ENCODE peak calls at places on chromosomes 1 and 21, in nine cellular contexts. M, L, P, C, A, N, O, U and G are unnamed samples.

GRCh38 chr1:230400007-230400344 is 26.2 kb downstream of the PGBD5 start:
- DNase-seq in O (no peak), L (no peak), M (no peak), U (no peak), P (no peak), N (no peak), C (no peak), A (no peak), G (no peak)

GRCh38 chr1:23759277-23759676 is 16.0 kb downstream of the ELOA start:
- DNase-seq in N (no peak), L (no peak), P (no peak), A (no peak), C (no peak), M (no peak), O (no peak), U (no peak), G (no peak)

GRCh38 chr1:22236900-22237299 is 94.0 kb upstream of the WNT4 start:
- DNase-seq in P (no peak), U (no peak), O (no peak), M (peak; percentile 7), N (no peak), A (no peak), C (no peak), L (no peak), G (no peak)

GRCh38 chr1:61011514-61012263 is 70.7 kb upstream of the NFIA start:
- DNase-seq in L (no peak), C (no peak), O (no peak), A (no peak), P (no peak), U (no peak), N (no peak), M (no peak), G (no peak)

GRCh38 chr21:16363563-16363962 is 633.8 kb downstream of the USP25 start:
- DNase-seq in C (no peak), O (no peak), P (no peak), A (no peak), M (no peak), N (no peak), U (no peak), L (no peak), G (no peak)

GRCh38 chr1:5911871-5912271 is 80.4 kb downstream of the NPHP4 start:
- DNase-seq in U (no peak), P (no peak), O (no peak), C (no peak), N (no peak), L (no peak), M (no peak), A (no peak), G (no peak)

GRCh38 chr1:20732071-20732587 is 374 bp downstream of the SH2D5 start:
- DNase-seq in U (no peak), L (peak; percentile 55), M (peak; percentile 55), O (no peak), N (peak; percentile 72), A (peak; percentile 47), C (peak; percentile 59), P (no peak), G (peak; percentile 44)

GRCh38 chr1:146021046-146021445 is 489 bp downstream of the HJV start:
- DNase-seq in L (no peak), A (no peak), O (no peak), U (no peak), N (no peak), P (no peak), C (no peak), M (no peak), G (no peak)

GRCh38 chr21:36237441-36237840 is 80.8 kb downstream of the DOP1B start:
- DNase-seq in P (no peak), C (no peak), O (no peak), N (no peak), M (no peak), L (peak; percentile 13), U (no peak), A (no peak), G (no peak)

GRCh38 chr1:103267893-103268292 is 159.6 kb upstream of the COL11A1 start:
- DNase-seq in L (peak; percentile 7), O (no peak), N (no peak), A (no peak), P (no peak), U (no peak), C (no peak), M (no peak), G (no peak)

GRCh38 chr1:64917328-64917861 is 49.0 kb downstream of the JAK1 start:
- DNase-seq in U (peak; percentile 99), L (peak; percentile 93), M (no peak), O (peak; percentile 99), N (peak; percentile 41), C (no peak), A (peak; percentile 42), P (no peak), G (peak; percentile 97)

GRCh38 chr1:84722794-84723193 is 32.5 kb upstream of the SSX2IP start:
- DNase-seq in U (no peak), L (peak; percentile 22), P (no peak), N (no peak), A (no peak), M (no peak), C (no peak), O (peak; percentile 76), G (no peak)

GRCh38 chr1:34829250-34829649 is 30.3 kb downstream of the SMIM12 start:
- DNase-seq in A (no peak), L (no peak), C (no peak), M (no peak), N (no peak), P (no peak), U (no peak), O (peak; percentile 25), G (no peak)

GRCh38 chr1:234281826-234282489 is 91.3 kb upstream of the COA6 start:
- DNase-seq in C (no peak), M (no peak), L (no peak), N (no peak), U (no peak), O (no peak), A (no peak), P (no peak), G (no peak)

GRCh38 chr1:79711001-79711431 is 704.5 kb upstream of the ADGRL4 start:
- DNase-seq in U (no peak), M (no peak), C (no peak), P (no peak), N (no peak), L (no peak), A (no peak), O (no peak), G (no peak)

GRCh38 chr1:231964955-231965354 is 338.4 kb downstream of the DISC1 start:
- DNase-seq in L (peak; percentile 42), M (no peak), U (no peak), A (no peak), C (no peak), P (no peak), N (no peak), O (no peak), G (no peak)

GRCh38 chr1:200873671-200874397 is 1.1 kb downstream of the GPR25 start:
- DNase-seq in A (no peak), N (no peak), C (no peak), P (no peak), M (no peak), U (no peak), L (no peak), O (no peak), G (no peak)